ENCODE peak calls at places on chromosomes 13 and 19, in five cellular contexts. U is type B pancreatic cell; W is G401; P is fibroblast of pulmonary artery; N is stimulated activated CD4-positive, alpha-beta T cell treated with anti-CD3 and anti-CD28 coated beads, TNF-alpha, amount 100 ng/mL, for 48 hours. K is an unnamed sample.

GRCh38 chr13:82206241-82206640 is 1676.0 kb downstream of the SLITRK1 start:
- DNase-seq in U (no peak), W (no peak), P (no peak), N (no peak), K (no peak)

GRCh38 chr19:34353546-34353945 is 11.4 kb upstream of the GPI start:
- DNase-seq in U (no peak), W (no peak), P (no peak), N (no peak), K (no peak)

GRCh38 chr13:54599413-54599812 is 1570.8 kb downstream of the OLFM4 start:
- DNase-seq in U (no peak), W (no peak), P (no peak), N (no peak), K (no peak)

GRCh38 chr19:18718015-18718526 is 34.6 kb downstream of the CRTC1 start:
- DNase-seq in U (no peak), W (no peak), P (no peak), N (no peak), K (no peak)

GRCh38 chr19:39937094-39937493 is 2.7 kb upstream of the FCGBP start:
- DNase-seq in U (no peak), W (no peak), P (no peak), N (no peak), K (no peak)

GRCh38 chr19:19630062-19630414 is 2.0 kb upstream of the LPAR2 start:
- DNase-seq in U (no peak), W (no peak), P (no peak), N (no peak), K (no peak)

GRCh38 chr13:31775686-31776085 is 36.4 kb downstream of the RXFP2 start:
- DNase-seq in U (no peak), W (no peak), P (peak; percentile 69), N (no peak), K (no peak)

GRCh38 chr13:24668955-24669354 is 11.3 kb upstream of the ATP12A start:
- DNase-seq in U (no peak), W (no peak), P (no peak), N (no peak), K (no peak)

GRCh38 chr19:35975608-35976214 is 19.3 kb upstream of the SDHAF1 start:
- DNase-seq in U (no peak), W (no peak), P (peak; percentile 36), N (no peak), K (peak; percentile 12)

GRCh38 chr13:46817081-46817480 is 20.1 kb upstream of the ESD start:
- DNase-seq in U (no peak), W (no peak), P (peak; percentile 82), N (no peak), K (no peak)

GRCh38 chr19:18541258-18541991 is 1.9 kb downstream of the FKBP8 start:
- DNase-seq in U (no peak), W (no peak), P (no peak), N (no peak), K (no peak)

GRCh38 chr19:3881272-3882040 is 971 bp downstream of the ATCAY start:
- DNase-seq in U (no peak), W (peak; percentile 31), P (no peak), N (no peak), K (peak; percentile 6)

GRCh38 chr13:51797664-51798488 is 6.1 kb downstream of the DHRS12 start:
- DNase-seq in U (no peak), W (peak; percentile 97), P (peak; percentile 75), N (no peak), K (peak; percentile 66)

GRCh38 chr19:8088752-8089663 is 36.4 kb downstream of the CCL25 start:
- DNase-seq in U (no peak), W (no peak), P (no peak), N (no peak), K (no peak)

GRCh38 chr19:10587022-10587838 is at the start of gene AP1M2:
- DNase-seq in U (no peak), W (no peak), P (no peak), N (no peak), K (no peak)

GRCh38 chr13:54234607-54235006 is 1206.0 kb downstream of the OLFM4 start:
- DNase-seq in U (no peak), W (no peak), P (no peak), N (no peak), K (no peak)

GRCh38 chr19:2532252-2533071 is 56.5 kb downstream of the GADD45B start:
- DNase-seq in U (no peak), W (no peak), P (peak; percentile 97), N (no peak), K (no peak)

GRCh38 chr19:33686246-33686645 is 64.5 kb downstream of the CHST8 start:
- DNase-seq in U (no peak), W (peak; percentile 88), P (no peak), N (no peak), K (no peak)

GRCh38 chr13:38350114-38350617 is 515 bp downstream of the UFM1 start:
- DNase-seq in U (peak; percentile 73), W (no peak), P (peak; percentile 64), N (peak; percentile 18), K (peak; percentile 39)

GRCh38 chr13:40155176-40155575 is 499.7 kb downstream of the COG6 start:
- DNase-seq in U (no peak), W (no peak), P (no peak), N (no peak), K (no peak)

GRCh38 chr13:27997904-27998522 is 9.5 kb upstream of the URAD start:
- DNase-seq in U (no peak), W (peak; percentile 22), P (peak; percentile 43), N (no peak), K (peak; percentile 65)

GRCh38 chr13:71672527-71672926 is 194.5 kb downstream of the DACH1 start:
- DNase-seq in U (no peak), W (no peak), P (peak; percentile 16), N (no peak), K (no peak)

GRCh38 chr19:6672693-6673290 is 2.8 kb upstream of the TNFSF14 start:
- DNase-seq in U (no peak), W (no peak), P (no peak), N (no peak), K (no peak)

GRCh38 chr19:11299946-11300810 is 4.2 kb downstream of the TSPAN16 start:
- DNase-seq in U (no peak), W (no peak), P (no peak), N (no peak), K (no peak)